ENCODE peak calls at places on chromosomes 7 and 10, in six cellular contexts. E, M, T, K, O and Q are unnamed samples.

GRCh38 chr7:35697414-35698175 is 2.7 kb upstream of the HERPUD2 start:
- DNase-seq in O (no peak), T (peak; percentile 67), M (no peak), K (no peak), E (no peak), Q (no peak)

GRCh38 chr7:105571891-105572290 is 9.4 kb downstream of the EFCAB10 start:
- DNase-seq in M (no peak), E (no peak), K (no peak), T (no peak), O (no peak), Q (no peak)

GRCh38 chr7:10815546-10815945 is 158.1 kb upstream of the PHF14 start:
- DNase-seq in M (no peak), O (no peak), K (no peak), E (peak; percentile 7), T (no peak), Q (no peak)

GRCh38 chr10:19817251-19818046 is 1.2 kb downstream of the PLXDC2 start:
- DNase-seq in E (peak; percentile 10), K (no peak), T (no peak), M (peak; percentile 42), O (no peak), Q (no peak)

GRCh38 chr10:34139559-34139958 is 675.5 kb downstream of the PARD3 start:
- DNase-seq in E (no peak), M (no peak), O (no peak), K (no peak), T (no peak), Q (no peak)

GRCh38 chr7:121624922-121625321 is 228.8 kb upstream of the FAM3C start:
- DNase-seq in T (no peak), M (no peak), O (no peak), K (no peak), E (no peak), Q (no peak)

GRCh38 chr7:140289804-140290203 is 108.5 kb downstream of the SLC37A3 start:
- DNase-seq in E (no peak), K (no peak), M (no peak), T (no peak), O (no peak), Q (no peak)

GRCh38 chr10:37488792-37489657 is 363.6 kb downstream of the ANKRD30A start:
- DNase-seq in T (peak; percentile 16), M (no peak), O (no peak), K (no peak), E (no peak), Q (no peak)

GRCh38 chr7:91169819-91170218 is 94.4 kb upstream of the FZD1 start:
- DNase-seq in K (no peak), O (no peak), T (no peak), E (no peak), M (no peak), Q (no peak)

GRCh38 chr10:87642988-87643387 is 16.7 kb upstream of the PAPSS2 start:
- DNase-seq in E (no peak), T (no peak), O (no peak), M (no peak), K (no peak), Q (no peak)

GRCh38 chr10:78964952-78965633 is 103.7 kb upstream of the ZMIZ1 start:
- DNase-seq in K (no peak), O (no peak), T (peak; percentile 37), M (no peak), E (no peak), Q (no peak)

GRCh38 chr10:89183571-89183970 is 23.5 kb downstream of the CH25H start:
- DNase-seq in K (no peak), M (no peak), T (peak; percentile 9), E (no peak), O (no peak), Q (no peak)

GRCh38 chr10:14386202-14386593 is 55.5 kb upstream of the FRMD4A start:
- DNase-seq in T (peak; percentile 87), O (no peak), E (no peak), M (no peak), K (peak; percentile 48), Q (no peak)

GRCh38 chr10:103745264-103746247 is 109.8 kb downstream of the SH3PXD2A start:
- DNase-seq in E (no peak), K (peak; percentile 38), T (peak; percentile 28), O (no peak), M (peak; percentile 47), Q (no peak)

GRCh38 chr7:125727215-125727614 is 797.6 kb upstream of the POT1 start:
- DNase-seq in E (no peak), K (no peak), M (no peak), T (no peak), O (no peak), Q (no peak)